ENCODE peak calls at places on chromosomes 3 and 15, in nine cellular contexts. One of them, this sample, is unnamed.

GRCh38 chr3:14524920-14525660 is 15.1 kb downstream of the GRIP2 start:
- DNase-seq in A549: no peak
- DNase-seq in heart right ventricle: no peak
- DNase-seq in brain microvascular endothelial cell: no peak
- DNase-seq in left ventricle myocardium inferior: no peak
- DNase-seq in astrocyte of the spinal cord: no peak
- DNase-seq in HFF-Myc: no peak
- DNase-seq in IMR-90: no peak
- DNase-seq in heart left ventricle: no peak
- DNase-seq in this sample: no peak

GRCh38 chr15:43509002-43509922 is 8.1 kb upstream of the MAP1A start:
- DNase-seq in IMR-90: no peak
- DNase-seq in brain microvascular endothelial cell: no peak
- DNase-seq in left ventricle myocardium inferior: no peak
- DNase-seq in heart right ventricle: peak
- DNase-seq in A549: no peak
- DNase-seq in HFF-Myc: no peak
- DNase-seq in astrocyte of the spinal cord: no peak
- DNase-seq in heart left ventricle: no peak
- DNase-seq in this sample: no peak

GRCh38 chr15:99504823-99505551 is 60.8 kb upstream of the MEF2A start:
- DNase-seq in heart left ventricle: no peak
- DNase-seq in A549: no peak
- DNase-seq in HFF-Myc: no peak
- DNase-seq in heart right ventricle: no peak
- DNase-seq in IMR-90: peak
- DNase-seq in left ventricle myocardium inferior: no peak
- DNase-seq in astrocyte of the spinal cord: peak
- DNase-seq in brain microvascular endothelial cell: peak
- DNase-seq in this sample: no peak

GRCh38 chr3:148023994-148024393 is 614.8 kb downstream of the ZIC1 start:
- DNase-seq in brain microvascular endothelial cell: peak
- DNase-seq in heart left ventricle: peak
- DNase-seq in heart right ventricle: no peak
- DNase-seq in A549: no peak
- DNase-seq in HFF-Myc: no peak
- DNase-seq in astrocyte of the spinal cord: peak
- DNase-seq in left ventricle myocardium inferior: no peak
- DNase-seq in IMR-90: peak
- DNase-seq in this sample: no peak

GRCh38 chr3:105448338-105448982 is 81.8 kb downstream of the ALCAM start:
- DNase-seq in heart right ventricle: no peak
- DNase-seq in IMR-90: peak
- DNase-seq in astrocyte of the spinal cord: peak
- DNase-seq in brain microvascular endothelial cell: peak
- DNase-seq in HFF-Myc: no peak
- DNase-seq in heart left ventricle: no peak
- DNase-seq in left ventricle myocardium inferior: no peak
- DNase-seq in A549: no peak
- DNase-seq in this sample: no peak

GRCh38 chr3:181317521-181317920 is 328.0 kb upstream of the DNAJC19 start:
- DNase-seq in HFF-Myc: no peak
- DNase-seq in heart left ventricle: no peak
- DNase-seq in left ventricle myocardium inferior: no peak
- DNase-seq in IMR-90: no peak
- DNase-seq in brain microvascular endothelial cell: no peak
- DNase-seq in A549: no peak
- DNase-seq in astrocyte of the spinal cord: no peak
- DNase-seq in heart right ventricle: no peak
- DNase-seq in this sample: no peak

GRCh38 chr3:48552111-48552911 is 4.3 kb downstream of the PFKFB4 start:
- DNase-seq in heart right ventricle: no peak
- DNase-seq in A549: no peak
- DNase-seq in left ventricle myocardium inferior: no peak
- DNase-seq in HFF-Myc: no peak
- DNase-seq in brain microvascular endothelial cell: no peak
- DNase-seq in astrocyte of the spinal cord: no peak
- DNase-seq in IMR-90: no peak
- DNase-seq in heart left ventricle: no peak
- DNase-seq in this sample: no peak

GRCh38 chr3:51637941-51638471 is 33.0 kb upstream of the TEX264 start:
- DNase-seq in heart right ventricle: no peak
- DNase-seq in astrocyte of the spinal cord: peak
- DNase-seq in HFF-Myc: peak
- DNase-seq in IMR-90: peak
- DNase-seq in heart left ventricle: no peak
- DNase-seq in A549: peak
- DNase-seq in brain microvascular endothelial cell: peak
- DNase-seq in left ventricle myocardium inferior: no peak
- DNase-seq in this sample: no peak

GRCh38 chr15:20355256-20355868 is 186.2 kb downstream of the GOLGA6L6 start:
- DNase-seq in astrocyte of the spinal cord: no peak
- DNase-seq in heart left ventricle: no peak
- DNase-seq in HFF-Myc: no peak
- DNase-seq in left ventricle myocardium inferior: no peak
- DNase-seq in IMR-90: no peak
- DNase-seq in brain microvascular endothelial cell: no peak
- DNase-seq in A549: no peak
- DNase-seq in heart right ventricle: peak
- DNase-seq in this sample: no peak

GRCh38 chr3:108603689-108604088 is 14.2 kb downstream of the DZIP3 start:
- DNase-seq in IMR-90: peak
- DNase-seq in A549: no peak
- DNase-seq in HFF-Myc: no peak
- DNase-seq in heart left ventricle: no peak
- DNase-seq in heart right ventricle: no peak
- DNase-seq in brain microvascular endothelial cell: no peak
- DNase-seq in left ventricle myocardium inferior: no peak
- DNase-seq in astrocyte of the spinal cord: no peak
- DNase-seq in this sample: no peak

GRCh38 chr15:66832679-66833078 is 130.6 kb downstream of the SMAD6 start:
- DNase-seq in heart left ventricle: no peak
- DNase-seq in brain microvascular endothelial cell: no peak
- DNase-seq in astrocyte of the spinal cord: no peak
- DNase-seq in HFF-Myc: peak
- DNase-seq in A549: no peak
- DNase-seq in left ventricle myocardium inferior: no peak
- DNase-seq in heart right ventricle: no peak
- DNase-seq in IMR-90: peak
- DNase-seq in this sample: no peak

GRCh38 chr15:63891763-63892123 is 58.0 kb upstream of the HERC1 start:
- DNase-seq in HFF-Myc: no peak
- DNase-seq in left ventricle myocardium inferior: no peak
- DNase-seq in brain microvascular endothelial cell: no peak
- DNase-seq in astrocyte of the spinal cord: no peak
- DNase-seq in IMR-90: no peak
- DNase-seq in heart right ventricle: no peak
- DNase-seq in A549: no peak
- DNase-seq in heart left ventricle: no peak
- DNase-seq in this sample: no peak

GRCh38 chr15:73800662-73801345 is 47.7 kb upstream of the INSYN1 start:
- DNase-seq in brain microvascular endothelial cell: peak
- DNase-seq in heart left ventricle: peak
- DNase-seq in IMR-90: peak
- DNase-seq in left ventricle myocardium inferior: peak
- DNase-seq in A549: peak
- DNase-seq in astrocyte of the spinal cord: peak
- DNase-seq in HFF-Myc: peak
- DNase-seq in heart right ventricle: peak
- DNase-seq in this sample: peak

GRCh38 chr15:87971076-87971475 is 285.5 kb downstream of the NTRK3 start:
- DNase-seq in astrocyte of the spinal cord: no peak
- DNase-seq in HFF-Myc: no peak
- DNase-seq in heart right ventricle: no peak
- DNase-seq in left ventricle myocardium inferior: no peak
- DNase-seq in A549: no peak
- DNase-seq in IMR-90: no peak
- DNase-seq in heart left ventricle: no peak
- DNase-seq in brain microvascular endothelial cell: no peak
- DNase-seq in this sample: no peak

GRCh38 chr15:87973456-87974215 is 282.9 kb downstream of the NTRK3 start:
- DNase-seq in heart left ventricle: no peak
- DNase-seq in left ventricle myocardium inferior: no peak
- DNase-seq in HFF-Myc: no peak
- DNase-seq in IMR-90: no peak
- DNase-seq in heart right ventricle: no peak
- DNase-seq in astrocyte of the spinal cord: no peak
- DNase-seq in brain microvascular endothelial cell: no peak
- DNase-seq in A549: no peak
- DNase-seq in this sample: no peak

GRCh38 chr15:87977907-87978306 is 278.6 kb downstream of the NTRK3 start:
- DNase-seq in IMR-90: no peak
- DNase-seq in brain microvascular endothelial cell: no peak
- DNase-seq in left ventricle myocardium inferior: no peak
- DNase-seq in A549: no peak
- DNase-seq in astrocyte of the spinal cord: no peak
- DNase-seq in heart right ventricle: no peak
- DNase-seq in HFF-Myc: no peak
- DNase-seq in heart left ventricle: no peak
- DNase-seq in this sample: no peak

GRCh38 chr15:87981969-87982368 is 274.6 kb downstream of the NTRK3 start:
- DNase-seq in HFF-Myc: no peak
- DNase-seq in A549: no peak
- DNase-seq in astrocyte of the spinal cord: no peak
- DNase-seq in brain microvascular endothelial cell: no peak
- DNase-seq in heart right ventricle: no peak
- DNase-seq in heart left ventricle: peak
- DNase-seq in left ventricle myocardium inferior: no peak
- DNase-seq in IMR-90: no peak
- DNase-seq in this sample: no peak

DNA sequence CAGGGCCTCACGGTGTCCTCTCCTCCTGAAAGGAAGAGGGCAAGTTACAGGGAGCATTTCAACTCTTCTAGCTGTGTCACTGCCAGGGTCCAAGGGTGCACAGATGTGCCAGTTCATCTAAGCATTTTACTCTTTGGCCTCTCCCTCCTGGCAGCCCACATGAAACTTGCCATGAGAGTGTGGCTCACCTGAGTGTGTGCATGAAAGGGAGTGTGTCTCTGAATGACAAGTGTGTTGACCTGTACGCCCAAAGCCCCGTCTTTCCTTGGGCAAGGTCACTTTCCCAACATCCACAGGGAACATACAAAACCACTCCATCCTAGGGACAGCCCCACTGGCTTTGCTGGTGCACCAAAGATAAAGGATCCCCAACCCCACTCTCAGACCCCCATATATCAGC is 280.0 kb downstream of the NTRK3 start:
- DNase-seq in heart right ventricle: no peak
- DNase-seq in astrocyte of the spinal cord: no peak
- DNase-seq in HFF-Myc: no peak
- DNase-seq in A549: no peak
- DNase-seq in brain microvascular endothelial cell: no peak
- DNase-seq in heart left ventricle: no peak
- DNase-seq in left ventricle myocardium inferior: no peak
- DNase-seq in IMR-90: no peak
- DNase-seq in this sample: no peak
- H3K4me3 ChIP-seq in heart right ventricle: no peak
- H3K4me3 ChIP-seq in astrocyte of the spinal cord: no peak
- H3K4me3 ChIP-seq in HFF-Myc: no peak
- H3K4me3 ChIP-seq in A549: no peak
- H3K4me3 ChIP-seq in brain microvascular endothelial cell: no peak
- H3K4me3 ChIP-seq in heart left ventricle: no peak
- H3K4me3 ChIP-seq in left ventricle myocardium inferior: no peak
- H3K4me3 ChIP-seq in IMR-90: no peak
- H3K4me3 ChIP-seq in this sample: no peak

GRCh38 chr3:9781551-9781950 is 10.7 kb downstream of the TADA3 start:
- DNase-seq in IMR-90: no peak
- DNase-seq in A549: no peak
- DNase-seq in left ventricle myocardium inferior: no peak
- DNase-seq in heart right ventricle: no peak
- DNase-seq in heart left ventricle: no peak
- DNase-seq in HFF-Myc: no peak
- DNase-seq in brain microvascular endothelial cell: no peak
- DNase-seq in astrocyte of the spinal cord: no peak
- DNase-seq in this sample: no peak
- H3K4me3 ChIP-seq in IMR-90: no peak
- H3K4me3 ChIP-seq in A549: no peak
- H3K4me3 ChIP-seq in left ventricle myocardium inferior: no peak
- H3K4me3 ChIP-seq in heart right ventricle: no peak
- H3K4me3 ChIP-seq in heart left ventricle: no peak
- H3K4me3 ChIP-seq in HFF-Myc: no peak
- H3K4me3 ChIP-seq in brain microvascular endothelial cell: no peak
- H3K4me3 ChIP-seq in astrocyte of the spinal cord: no peak
- H3K4me3 ChIP-seq in this sample: no peak

DNA sequence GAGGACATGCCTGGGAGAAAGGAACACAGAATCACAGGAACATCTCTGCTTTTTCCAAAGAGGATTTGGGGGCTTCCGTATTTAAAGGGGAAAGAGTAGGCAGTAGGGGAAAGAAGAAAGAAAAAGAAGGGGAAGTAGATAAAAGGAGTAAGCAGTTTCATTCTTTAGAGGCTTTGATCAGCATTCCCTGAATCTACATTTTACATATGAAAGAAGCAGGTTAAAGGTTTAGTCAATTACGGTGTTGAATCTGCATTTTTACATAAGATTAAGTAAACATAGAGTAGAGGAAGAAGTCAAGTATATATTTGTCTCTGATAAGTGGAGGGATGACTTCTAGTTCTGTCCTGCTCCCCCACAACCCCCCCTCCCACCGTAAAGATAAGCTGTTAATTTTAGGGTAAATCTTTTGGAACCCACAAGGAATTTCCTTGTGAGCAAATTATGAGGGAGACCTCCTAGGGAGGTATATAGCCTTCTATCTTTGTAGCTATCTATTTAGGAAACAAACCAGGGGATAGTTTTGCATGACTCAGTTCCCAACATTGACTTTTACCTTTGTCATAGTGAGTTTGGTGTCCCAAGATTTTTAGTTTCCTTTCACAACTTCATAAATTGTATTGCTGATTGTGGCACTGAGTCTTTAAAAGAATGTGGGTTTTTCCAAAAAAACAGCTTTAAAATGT is 8.7 kb upstream of the P2RY12 start:
- DNase-seq in heart left ventricle: no peak
- DNase-seq in brain microvascular endothelial cell: no peak
- DNase-seq in astrocyte of the spinal cord: no peak
- DNase-seq in heart right ventricle: no peak
- DNase-seq in A549: no peak
- DNase-seq in left ventricle myocardium inferior: no peak
- DNase-seq in IMR-90: no peak
- DNase-seq in HFF-Myc: no peak
- DNase-seq in this sample: no peak
- H3K4me3 ChIP-seq in heart left ventricle: no peak
- H3K4me3 ChIP-seq in brain microvascular endothelial cell: no peak
- H3K4me3 ChIP-seq in astrocyte of the spinal cord: no peak
- H3K4me3 ChIP-seq in heart right ventricle: no peak
- H3K4me3 ChIP-seq in A549: no peak
- H3K4me3 ChIP-seq in left ventricle myocardium inferior: no peak
- H3K4me3 ChIP-seq in IMR-90: no peak
- H3K4me3 ChIP-seq in HFF-Myc: no peak
- H3K4me3 ChIP-seq in this sample: no peak

DNA sequence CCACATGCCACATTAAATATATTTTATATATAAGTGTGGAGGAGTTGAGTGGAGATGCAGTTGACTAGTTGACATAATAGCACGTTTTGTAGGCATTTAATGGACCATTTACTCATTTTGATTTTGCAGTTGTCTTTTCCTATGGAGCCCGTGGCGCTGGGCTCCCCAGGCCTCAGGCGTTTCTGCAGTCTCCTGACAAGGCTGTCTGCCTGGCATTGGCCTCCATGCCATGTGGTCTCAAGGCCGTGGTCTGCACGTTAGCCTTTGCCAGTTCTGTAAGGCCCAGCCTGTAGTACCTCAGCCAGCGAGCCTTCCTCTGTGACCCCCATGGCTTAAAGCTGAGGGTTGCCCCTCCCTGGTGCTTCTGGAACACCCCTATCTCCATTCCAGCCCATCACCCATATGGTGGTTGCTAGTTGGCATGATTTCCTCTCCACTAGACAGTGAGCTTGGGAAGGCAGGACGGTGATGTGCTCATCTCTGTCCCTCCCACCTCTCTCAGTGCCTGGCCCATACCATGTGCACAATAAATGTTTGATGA is 155.7 kb downstream of the TLE3 start:
- DNase-seq in brain microvascular endothelial cell: no peak
- DNase-seq in heart left ventricle: no peak
- DNase-seq in HFF-Myc: no peak
- DNase-seq in IMR-90: no peak
- DNase-seq in heart right ventricle: no peak
- DNase-seq in astrocyte of the spinal cord: no peak
- DNase-seq in A549: no peak
- DNase-seq in left ventricle myocardium inferior: no peak
- DNase-seq in this sample: no peak
- H3K4me3 ChIP-seq in brain microvascular endothelial cell: no peak
- H3K4me3 ChIP-seq in heart left ventricle: no peak
- H3K4me3 ChIP-seq in HFF-Myc: no peak
- H3K4me3 ChIP-seq in IMR-90: no peak
- H3K4me3 ChIP-seq in heart right ventricle: no peak
- H3K4me3 ChIP-seq in astrocyte of the spinal cord: no peak
- H3K4me3 ChIP-seq in A549: no peak
- H3K4me3 ChIP-seq in left ventricle myocardium inferior: no peak
- H3K4me3 ChIP-seq in this sample: no peak